ENCODE peak calls at places on chromosomes 16 and 17, in ten cellular contexts. U is psoas muscle; S is Jurkat, Clone E6-1; F is NCI-H2171 treated with DMSO at 0.1 percent for 48 hours; D is ascending aorta; H is A673; K is left ventricle myocardium inferior; R is NCI-H1436; G is stimulated activated CD4-positive, alpha-beta T cell treated with anti-CD3 and anti-CD28 coated beads, Interleukin-1b, Interleukin-23, amount 100 ng/mL, for 1 hour; W is OCI-M1. Y is an unnamed sample.

GRCh38 chr16:3652373-3653037 is 2.0 kb upstream of the DNASE1 start:
- DNase-seq in G (no peak), D (no peak), R (no peak), H (no peak), S (no peak), U (no peak), F (peak; percentile 7), K (no peak), W (no peak), Y (peak; percentile 65)

GRCh38 chr16:53855056-53855455 is 151.1 kb downstream of the FTO start:
- DNase-seq in U (no peak), H (no peak), K (no peak), W (peak; percentile 23), G (no peak), S (no peak), R (no peak), F (no peak), D (no peak), Y (no peak)

GRCh38 chr17:45296003-45296832 is 20.6 kb downstream of the MAP3K14 start:
- DNase-seq in S (no peak), U (no peak), G (no peak), F (no peak), H (peak; percentile 12), W (peak; percentile 95), K (peak; percentile 37), R (no peak), D (no peak), Y (no peak)

GRCh38 chr17:32494621-32495346 is 8.0 kb downstream of the CDK5R1 start:
- DNase-seq in K (no peak), D (no peak), U (no peak), S (no peak), F (peak; percentile 82), R (no peak), W (no peak), H (peak; percentile 75), G (no peak), Y (no peak)

GRCh38 chr16:28163699-28164584 is 47.8 kb downstream of the XPO6 start:
- DNase-seq in U (no peak), R (no peak), G (no peak), K (no peak), H (peak; percentile 56), S (no peak), D (no peak), W (peak; percentile 70), F (no peak), Y (no peak)

GRCh38 chr17:32533296-32533695 is 46.5 kb downstream of the CDK5R1 start:
- DNase-seq in K (no peak), W (no peak), R (no peak), G (no peak), D (no peak), H (no peak), S (no peak), F (no peak), U (no peak), Y (no peak)

GRCh38 chr16:14650629-14651028 is 17.9 kb downstream of the BFAR start:
- DNase-seq in H (peak; percentile 61), R (no peak), F (no peak), D (no peak), U (no peak), G (no peak), K (no peak), S (no peak), W (no peak), Y (no peak)

GRCh38 chr16:86578499-86579267 is at the start of gene FOXL1:
- DNase-seq in G (no peak), F (no peak), R (no peak), D (no peak), S (no peak), H (no peak), W (no peak), K (peak; percentile 57), U (no peak), Y (no peak)

GRCh38 chr17:29131814-29132682 is 48.1 kb downstream of the MYO18A start:
- DNase-seq in D (peak; percentile 50), G (no peak), F (no peak), W (peak; percentile 60), K (no peak), U (no peak), H (no peak), R (no peak), S (no peak), Y (no peak)

GRCh38 chr17:73071387-73071999 is 21.0 kb downstream of the SLC39A11 start:
- DNase-seq in D (no peak), H (no peak), G (no peak), K (no peak), U (no peak), F (peak; percentile 42), R (no peak), W (no peak), S (no peak), Y (no peak)

GRCh38 chr17:54405826-54406225 is 494.8 kb upstream of the TOM1L1 start:
- DNase-seq in R (no peak), H (no peak), G (no peak), K (no peak), U (no peak), F (no peak), S (no peak), W (no peak), D (no peak), Y (no peak)

GRCh38 chr16:71945616-71946015 is 50.3 kb downstream of the IST1 start:
- DNase-seq in H (no peak), U (no peak), F (no peak), S (no peak), G (no peak), W (no peak), R (no peak), D (no peak), K (no peak), Y (no peak)

GRCh38 chr17:1299729-1300579 is 20.5 kb downstream of the TRARG1 start:
- DNase-seq in F (no peak), R (no peak), S (no peak), G (no peak), W (no peak), H (no peak), U (no peak), D (no peak), K (peak; percentile 44), Y (no peak)

GRCh38 chr16:57435838-57436237 is 11.3 kb downstream of the CIAPIN1 start:
- DNase-seq in D (no peak), U (no peak), W (no peak), H (no peak), R (no peak), S (no peak), G (no peak), K (no peak), F (no peak), Y (no peak)

GRCh38 chr16:54657058-54657708 is 273.5 kb upstream of the IRX5 start:
- DNase-seq in R (no peak), D (no peak), K (no peak), G (no peak), S (no peak), W (peak; percentile 9), F (no peak), H (peak; percentile 26), U (no peak), Y (no peak)

GRCh38 chr16:27085182-27085581 is 18.5 kb downstream of the C16orf82 start:
- DNase-seq in U (no peak), R (no peak), D (no peak), K (no peak), W (no peak), F (no peak), S (no peak), H (no peak), G (no peak), Y (no peak)

GRCh38 chr17:74779948-74780400 is 3.8 kb upstream of the NAT9 start:
- DNase-seq in K (peak; percentile 45), R (no peak), W (no peak), S (peak; percentile 96), G (no peak), D (peak; percentile 39), H (no peak), U (peak; percentile 73), F (peak; percentile 17), Y (no peak)

GRCh38 chr16:55701442-55702319 is 45.9 kb downstream of the SLC6A2 start:
- DNase-seq in U (peak; percentile 69), K (peak; percentile 45), H (peak; percentile 61), F (peak; percentile 38), S (peak; percentile 42), W (peak; percentile 57), D (no peak), G (no peak), R (peak; percentile 29), Y (peak; percentile 71)

GRCh38 chr16:4787068-4787467 is 1.1 kb downstream of the SEPTIN12 start:
- DNase-seq in F (no peak), W (no peak), K (no peak), S (no peak), H (no peak), R (no peak), D (no peak), G (no peak), U (no peak), Y (no peak)

GRCh38 chr17:2925011-2925410 is 128.8 kb downstream of the RAP1GAP2 start:
- DNase-seq in F (no peak), U (no peak), D (no peak), K (no peak), S (no peak), H (no peak), W (no peak), R (no peak), G (no peak), Y (no peak)

GRCh38 chr16:78789556-78789955 is 690.1 kb downstream of the WWOX start:
- DNase-seq in G (no peak), S (no peak), W (no peak), U (no peak), H (no peak), D (no peak), F (peak; percentile 21), R (no peak), K (no peak), Y (no peak)

GRCh38 chr16:84982434-84982833 is 28.9 kb downstream of the ZDHHC7 start:
- DNase-seq in D (no peak), S (no peak), K (no peak), W (peak; percentile 64), U (peak; percentile 80), R (no peak), F (no peak), H (no peak), G (no peak), Y (no peak)

GRCh38 chr17:66678061-66678460 is 156.9 kb upstream of the CACNG5 start:
- DNase-seq in D (no peak), G (no peak), F (no peak), H (no peak), K (no peak), U (no peak), S (no peak), W (no peak), R (no peak), Y (no peak)

GRCh38 chr17:17412331-17412730 is 64.5 kb upstream of the MED9 start:
- DNase-seq in S (no peak), G (no peak), D (no peak), H (no peak), R (no peak), W (no peak), F (no peak), U (no peak), K (no peak), Y (no peak)

GRCh38 chr16:87877942-87878507 is 8.7 kb upstream of the SLC7A5 start:
- DNase-seq in D (no peak), S (peak; percentile 68), F (no peak), H (no peak), R (no peak), U (no peak), G (no peak), W (peak; percentile 5), K (no peak), Y (no peak)

GRCh38 chr16:12920739-12921138 is 19.3 kb downstream of the SHISA9 start:
- DNase-seq in H (no peak), U (no peak), D (no peak), S (peak; percentile 30), R (no peak), W (no peak), K (no peak), G (no peak), F (no peak), Y (no peak)

GRCh38 chr17:18037482-18037881 is 1.5 kb downstream of the ATPAF2 start:
- DNase-seq in U (no peak), H (no peak), K (no peak), F (no peak), S (no peak), W (peak; percentile 75), R (no peak), D (no peak), G (no peak), Y (no peak)

GRCh38 chr17:15441315-15441714 is 26.1 kb downstream of the CDRT4 start:
- DNase-seq in K (no peak), F (no peak), S (no peak), U (no peak), D (no peak), H (no peak), W (no peak), G (no peak), R (no peak), Y (no peak)

Y was measured in suprapubic skin.